ENCODE peak calls at places on chromosomes 7 and 10, in four cellular contexts. One of them, this sample, is unnamed.

GRCh38 chr7:28570970-28571288 is 158.6 kb downstream of the CREB5 start:
- DNase-seq in kidney glomerular epithelial cell: peak; percentile 92
- DNase-seq in NAMALWA: no peak
- DNase-seq in stimulated activated naive CD8-positive, alpha-beta T cell treated with anti-CD3 and anti-CD28 coated beads, Interleukin-15, Interleukin-2, amounts not matched to agents 100 U/mL and 50 U/mL, for 24 hours: no peak
- DNase-seq in this sample: no peak

GRCh38 chr7:974172-974571 is 1.2 kb downstream of the COX19 start:
- DNase-seq in kidney glomerular epithelial cell: peak; percentile 10
- DNase-seq in stimulated activated naive CD8-positive, alpha-beta T cell treated with anti-CD3 and anti-CD28 coated beads, Interleukin-15, Interleukin-2, amounts not matched to agents 100 U/mL and 50 U/mL, for 24 hours: no peak
- DNase-seq in NAMALWA: peak; percentile 62
- DNase-seq in this sample: no peak

GRCh38 chr7:107564553-107565298 is 955 bp downstream of the DUS4L start:
- DNase-seq in kidney glomerular epithelial cell: peak; percentile 88
- DNase-seq in NAMALWA: no peak
- DNase-seq in stimulated activated naive CD8-positive, alpha-beta T cell treated with anti-CD3 and anti-CD28 coated beads, Interleukin-15, Interleukin-2, amounts not matched to agents 100 U/mL and 50 U/mL, for 24 hours: no peak
- DNase-seq in this sample: no peak

GRCh38 chr10:109887272-109887671 is 36.0 kb downstream of the XPNPEP1 start:
- DNase-seq in kidney glomerular epithelial cell: peak; percentile 88
- DNase-seq in stimulated activated naive CD8-positive, alpha-beta T cell treated with anti-CD3 and anti-CD28 coated beads, Interleukin-15, Interleukin-2, amounts not matched to agents 100 U/mL and 50 U/mL, for 24 hours: no peak
- DNase-seq in NAMALWA: no peak
- DNase-seq in this sample: no peak

GRCh38 chr10:4770766-4771553 is 55.0 kb upstream of the AKR1E2 start:
- DNase-seq in NAMALWA: peak; percentile 10
- DNase-seq in kidney glomerular epithelial cell: peak; percentile 96
- DNase-seq in stimulated activated naive CD8-positive, alpha-beta T cell treated with anti-CD3 and anti-CD28 coated beads, Interleukin-15, Interleukin-2, amounts not matched to agents 100 U/mL and 50 U/mL, for 24 hours: no peak
- DNase-seq in this sample: no peak

GRCh38 chr7:69295971-69296370 is 302.3 kb upstream of the AUTS2 start:
- DNase-seq in kidney glomerular epithelial cell: no peak
- DNase-seq in NAMALWA: peak; percentile 25
- DNase-seq in stimulated activated naive CD8-positive, alpha-beta T cell treated with anti-CD3 and anti-CD28 coated beads, Interleukin-15, Interleukin-2, amounts not matched to agents 100 U/mL and 50 U/mL, for 24 hours: no peak
- DNase-seq in this sample: no peak

GRCh38 chr10:79286318-79286951 is 60.8 kb upstream of the PPIF start:
- DNase-seq in NAMALWA: peak; percentile 86
- DNase-seq in kidney glomerular epithelial cell: no peak
- DNase-seq in stimulated activated naive CD8-positive, alpha-beta T cell treated with anti-CD3 and anti-CD28 coated beads, Interleukin-15, Interleukin-2, amounts not matched to agents 100 U/mL and 50 U/mL, for 24 hours: peak; percentile 84
- DNase-seq in this sample: peak; percentile 88

GRCh38 chr10:63430091-63430998 is 35.4 kb downstream of the JMJD1C start:
- DNase-seq in NAMALWA: no peak
- DNase-seq in stimulated activated naive CD8-positive, alpha-beta T cell treated with anti-CD3 and anti-CD28 coated beads, Interleukin-15, Interleukin-2, amounts not matched to agents 100 U/mL and 50 U/mL, for 24 hours: no peak
- DNase-seq in kidney glomerular epithelial cell: peak; percentile 67
- DNase-seq in this sample: no peak

GRCh38 chr7:83166-83840 is 109.1 kb upstream of the FAM20C start:
- DNase-seq in NAMALWA: no peak
- DNase-seq in kidney glomerular epithelial cell: no peak
- DNase-seq in stimulated activated naive CD8-positive, alpha-beta T cell treated with anti-CD3 and anti-CD28 coated beads, Interleukin-15, Interleukin-2, amounts not matched to agents 100 U/mL and 50 U/mL, for 24 hours: no peak
- DNase-seq in this sample: no peak

GRCh38 chr7:69516208-69516820 is 82.0 kb upstream of the AUTS2 start:
- DNase-seq in stimulated activated naive CD8-positive, alpha-beta T cell treated with anti-CD3 and anti-CD28 coated beads, Interleukin-15, Interleukin-2, amounts not matched to agents 100 U/mL and 50 U/mL, for 24 hours: no peak
- DNase-seq in kidney glomerular epithelial cell: no peak
- DNase-seq in NAMALWA: no peak
- DNase-seq in this sample: no peak

GRCh38 chr10:108586424-108586823 is 1336.9 kb downstream of the XPNPEP1 start:
- DNase-seq in NAMALWA: no peak
- DNase-seq in stimulated activated naive CD8-positive, alpha-beta T cell treated with anti-CD3 and anti-CD28 coated beads, Interleukin-15, Interleukin-2, amounts not matched to agents 100 U/mL and 50 U/mL, for 24 hours: no peak
- DNase-seq in kidney glomerular epithelial cell: no peak
- DNase-seq in this sample: no peak

GRCh38 chr10:103540722-103541121 is 47.2 kb downstream of the NEURL1 start:
- DNase-seq in kidney glomerular epithelial cell: no peak
- DNase-seq in NAMALWA: no peak
- DNase-seq in stimulated activated naive CD8-positive, alpha-beta T cell treated with anti-CD3 and anti-CD28 coated beads, Interleukin-15, Interleukin-2, amounts not matched to agents 100 U/mL and 50 U/mL, for 24 hours: no peak
- DNase-seq in this sample: no peak

GRCh38 chr7:87709258-87709657 is 81.1 kb downstream of the RUNDC3B start:
- DNase-seq in NAMALWA: no peak
- DNase-seq in kidney glomerular epithelial cell: no peak
- DNase-seq in stimulated activated naive CD8-positive, alpha-beta T cell treated with anti-CD3 and anti-CD28 coated beads, Interleukin-15, Interleukin-2, amounts not matched to agents 100 U/mL and 50 U/mL, for 24 hours: no peak
- DNase-seq in this sample: no peak

GRCh38 chr7:158495256-158495655 is 92.4 kb downstream of the PTPRN2 start:
- DNase-seq in NAMALWA: peak; percentile 46
- DNase-seq in stimulated activated naive CD8-positive, alpha-beta T cell treated with anti-CD3 and anti-CD28 coated beads, Interleukin-15, Interleukin-2, amounts not matched to agents 100 U/mL and 50 U/mL, for 24 hours: no peak
- DNase-seq in kidney glomerular epithelial cell: no peak
- DNase-seq in this sample: no peak

GRCh38 chr10:71212249-71213126 is at the start of gene UNC5B:
- DNase-seq in NAMALWA: no peak
- DNase-seq in stimulated activated naive CD8-positive, alpha-beta T cell treated with anti-CD3 and anti-CD28 coated beads, Interleukin-15, Interleukin-2, amounts not matched to agents 100 U/mL and 50 U/mL, for 24 hours: peak; percentile 78
- DNase-seq in kidney glomerular epithelial cell: peak; percentile 65
- DNase-seq in this sample: peak; percentile 60

GRCh38 chr7:51029586-51030230 is 247.0 kb upstream of the GRB10 start:
- DNase-seq in kidney glomerular epithelial cell: peak; percentile 12
- DNase-seq in stimulated activated naive CD8-positive, alpha-beta T cell treated with anti-CD3 and anti-CD28 coated beads, Interleukin-15, Interleukin-2, amounts not matched to agents 100 U/mL and 50 U/mL, for 24 hours: no peak
- DNase-seq in NAMALWA: no peak
- DNase-seq in this sample: no peak

GRCh38 chr10:86596266-86596665 is 58.1 kb upstream of the OPN4 start:
- DNase-seq in kidney glomerular epithelial cell: no peak
- DNase-seq in NAMALWA: no peak
- DNase-seq in stimulated activated naive CD8-positive, alpha-beta T cell treated with anti-CD3 and anti-CD28 coated beads, Interleukin-15, Interleukin-2, amounts not matched to agents 100 U/mL and 50 U/mL, for 24 hours: no peak
- DNase-seq in this sample: no peak

GRCh38 chr7:94436018-94436604 is 41.4 kb downstream of the COL1A2 start:
- DNase-seq in NAMALWA: peak; percentile 85
- DNase-seq in stimulated activated naive CD8-positive, alpha-beta T cell treated with anti-CD3 and anti-CD28 coated beads, Interleukin-15, Interleukin-2, amounts not matched to agents 100 U/mL and 50 U/mL, for 24 hours: peak; percentile 63
- DNase-seq in kidney glomerular epithelial cell: peak; percentile 76
- DNase-seq in this sample: peak; percentile 67

GRCh38 chr10:62916157-62916603 is 100.0 kb upstream of the EGR2 start:
- DNase-seq in stimulated activated naive CD8-positive, alpha-beta T cell treated with anti-CD3 and anti-CD28 coated beads, Interleukin-15, Interleukin-2, amounts not matched to agents 100 U/mL and 50 U/mL, for 24 hours: no peak
- DNase-seq in NAMALWA: no peak
- DNase-seq in kidney glomerular epithelial cell: peak; percentile 16
- DNase-seq in this sample: no peak

GRCh38 chr7:12212051-12212485 is 974 bp downstream of the TMEM106B start:
- DNase-seq in stimulated activated naive CD8-positive, alpha-beta T cell treated with anti-CD3 and anti-CD28 coated beads, Interleukin-15, Interleukin-2, amounts not matched to agents 100 U/mL and 50 U/mL, for 24 hours: no peak
- DNase-seq in NAMALWA: no peak
- DNase-seq in kidney glomerular epithelial cell: no peak
- DNase-seq in this sample: no peak

GRCh38 chr10:124717911-124718734 is 26.1 kb downstream of the FAM53B start:
- DNase-seq in NAMALWA: no peak
- DNase-seq in stimulated activated naive CD8-positive, alpha-beta T cell treated with anti-CD3 and anti-CD28 coated beads, Interleukin-15, Interleukin-2, amounts not matched to agents 100 U/mL and 50 U/mL, for 24 hours: peak; percentile 75
- DNase-seq in kidney glomerular epithelial cell: peak; percentile 53
- DNase-seq in this sample: peak; percentile 72

GRCh38 chr10:35890061-35890969 is 248.2 kb upstream of the FZD8 start:
- DNase-seq in kidney glomerular epithelial cell: no peak
- DNase-seq in NAMALWA: no peak
- DNase-seq in stimulated activated naive CD8-positive, alpha-beta T cell treated with anti-CD3 and anti-CD28 coated beads, Interleukin-15, Interleukin-2, amounts not matched to agents 100 U/mL and 50 U/mL, for 24 hours: no peak
- DNase-seq in this sample: no peak

GRCh38 chr10:111122127-111122526 is 45.3 kb downstream of the ADRA2A start:
- DNase-seq in kidney glomerular epithelial cell: no peak
- DNase-seq in stimulated activated naive CD8-positive, alpha-beta T cell treated with anti-CD3 and anti-CD28 coated beads, Interleukin-15, Interleukin-2, amounts not matched to agents 100 U/mL and 50 U/mL, for 24 hours: no peak
- DNase-seq in NAMALWA: no peak
- DNase-seq in this sample: no peak

GRCh38 chr10:3950676-3951275 is 165.8 kb upstream of the KLF6 start:
- DNase-seq in NAMALWA: no peak
- DNase-seq in kidney glomerular epithelial cell: no peak
- DNase-seq in stimulated activated naive CD8-positive, alpha-beta T cell treated with anti-CD3 and anti-CD28 coated beads, Interleukin-15, Interleukin-2, amounts not matched to agents 100 U/mL and 50 U/mL, for 24 hours: peak; percentile 45
- DNase-seq in this sample: peak; percentile 89

GRCh38 chr10:117224881-117225280 is 16.0 kb upstream of the SLC18A2 start:
- DNase-seq in NAMALWA: no peak
- DNase-seq in kidney glomerular epithelial cell: no peak
- DNase-seq in stimulated activated naive CD8-positive, alpha-beta T cell treated with anti-CD3 and anti-CD28 coated beads, Interleukin-15, Interleukin-2, amounts not matched to agents 100 U/mL and 50 U/mL, for 24 hours: no peak
- DNase-seq in this sample: no peak

GRCh38 chr10:29007748-29008610 is 280.9 kb upstream of the LYZL1 start:
- DNase-seq in kidney glomerular epithelial cell: no peak
- DNase-seq in stimulated activated naive CD8-positive, alpha-beta T cell treated with anti-CD3 and anti-CD28 coated beads, Interleukin-15, Interleukin-2, amounts not matched to agents 100 U/mL and 50 U/mL, for 24 hours: no peak
- DNase-seq in NAMALWA: no peak
- DNase-seq in this sample: no peak

GRCh38 chr10:129972145-129972965 is 8.3 kb upstream of the EBF3 start:
- DNase-seq in stimulated activated naive CD8-positive, alpha-beta T cell treated with anti-CD3 and anti-CD28 coated beads, Interleukin-15, Interleukin-2, amounts not matched to agents 100 U/mL and 50 U/mL, for 24 hours: no peak
- DNase-seq in kidney glomerular epithelial cell: no peak
- DNase-seq in NAMALWA: no peak
- DNase-seq in this sample: no peak

GRCh38 chr7:48962821-48963505 is 38.6 kb downstream of the CDC14C start:
- DNase-seq in NAMALWA: no peak
- DNase-seq in kidney glomerular epithelial cell: no peak
- DNase-seq in stimulated activated naive CD8-positive, alpha-beta T cell treated with anti-CD3 and anti-CD28 coated beads, Interleukin-15, Interleukin-2, amounts not matched to agents 100 U/mL and 50 U/mL, for 24 hours: no peak
- DNase-seq in this sample: no peak

GRCh38 chr10:95454356-95454755 is 106.8 kb downstream of the SORBS1 start:
- DNase-seq in kidney glomerular epithelial cell: no peak
- DNase-seq in NAMALWA: no peak
- DNase-seq in stimulated activated naive CD8-positive, alpha-beta T cell treated with anti-CD3 and anti-CD28 coated beads, Interleukin-15, Interleukin-2, amounts not matched to agents 100 U/mL and 50 U/mL, for 24 hours: no peak
- DNase-seq in this sample: no peak

GRCh38 chr10:101301111-101301731 is 52.7 kb upstream of the BTRC start:
- DNase-seq in stimulated activated naive CD8-positive, alpha-beta T cell treated with anti-CD3 and anti-CD28 coated beads, Interleukin-15, Interleukin-2, amounts not matched to agents 100 U/mL and 50 U/mL, for 24 hours: peak; percentile 54
- DNase-seq in NAMALWA: peak; percentile 73
- DNase-seq in kidney glomerular epithelial cell: peak; percentile 49
- DNase-seq in this sample: peak; percentile 51

GRCh38 chr10:119449760-119450461 is 92.6 kb downstream of the RGS10 start:
- DNase-seq in stimulated activated naive CD8-positive, alpha-beta T cell treated with anti-CD3 and anti-CD28 coated beads, Interleukin-15, Interleukin-2, amounts not matched to agents 100 U/mL and 50 U/mL, for 24 hours: no peak
- DNase-seq in NAMALWA: peak; percentile 49
- DNase-seq in kidney glomerular epithelial cell: peak; percentile 35
- DNase-seq in this sample: no peak

This sample was measured in activated CD8-positive, alpha-beta T cell treated with anti-CD3 and anti-CD28 coated beads, Interleukin-2, amount 10 ng/mL, durations not matched to agents 7 days and 5 days.